ENCODE peak calls at places on chromosomes 4 and X, in four cellular contexts. One of them, this sample, is unnamed.

GRCh38 chrX:826448-826847 is 195.9 kb downstream of the SHOX start:
- DNase-seq in hepatocyte: no peak
- DNase-seq in uterus: no peak
- DNase-seq in astrocyte of the cerebellum: no peak
- DNase-seq in this sample: peak

GRCh38 chr4:166165829-166166420 is 292.9 kb downstream of the TLL1 start:
- DNase-seq in uterus: no peak
- DNase-seq in hepatocyte: peak
- DNase-seq in astrocyte of the cerebellum: peak
- DNase-seq in this sample: peak

GRCh38 chrX:42149786-42150185 is 226.4 kb upstream of the CASK start:
- DNase-seq in hepatocyte: peak
- DNase-seq in uterus: no peak
- DNase-seq in astrocyte of the cerebellum: no peak
- DNase-seq in this sample: peak

GRCh38 chr4:48985976-48986653 is at the start of gene CWH43:
- DNase-seq in astrocyte of the cerebellum: no peak
- DNase-seq in hepatocyte: no peak
- DNase-seq in uterus: no peak
- DNase-seq in this sample: no peak

GRCh38 chrX:22135994-22136684 is 104.0 kb downstream of the PHEX start:
- DNase-seq in hepatocyte: peak
- DNase-seq in astrocyte of the cerebellum: peak
- DNase-seq in uterus: no peak
- DNase-seq in this sample: peak

GRCh38 chrX:40734956-40735317 is 405 bp downstream of the MED14 start:
- DNase-seq in hepatocyte: peak
- DNase-seq in astrocyte of the cerebellum: no peak
- DNase-seq in uterus: peak
- DNase-seq in this sample: no peak

GRCh38 chr4:4859010-4859798 is at the start of gene MSX1:
- DNase-seq in astrocyte of the cerebellum: peak
- DNase-seq in uterus: peak
- DNase-seq in hepatocyte: peak
- DNase-seq in this sample: peak

GRCh38 chr4:128177376-128177959 is 110.1 kb downstream of the PGRMC2 start:
- DNase-seq in uterus: no peak
- DNase-seq in astrocyte of the cerebellum: no peak
- DNase-seq in hepatocyte: no peak
- DNase-seq in this sample: no peak

GRCh38 chr4:74316397-74316796 is 8.1 kb downstream of the EPGN start:
- DNase-seq in uterus: no peak
- DNase-seq in astrocyte of the cerebellum: no peak
- DNase-seq in hepatocyte: no peak
- DNase-seq in this sample: peak

GRCh38 chr4:11427201-11427996 is 1.3 kb downstream of the HS3ST1 start:
- DNase-seq in astrocyte of the cerebellum: no peak
- DNase-seq in hepatocyte: peak
- DNase-seq in uterus: no peak
- DNase-seq in this sample: no peak

GRCh38 chr4:11426003-11426402 is 2.7 kb downstream of the HS3ST1 start:
- DNase-seq in astrocyte of the cerebellum: no peak
- DNase-seq in uterus: no peak
- DNase-seq in hepatocyte: no peak
- DNase-seq in this sample: no peak

GRCh38 chr4:11424896-11425295 is 3.8 kb downstream of the HS3ST1 start:
- DNase-seq in uterus: no peak
- DNase-seq in astrocyte of the cerebellum: no peak
- DNase-seq in hepatocyte: no peak
- DNase-seq in this sample: no peak

GRCh38 chr4:11428161-11428700 is 463 bp downstream of the HS3ST1 start:
- DNase-seq in astrocyte of the cerebellum: no peak
- DNase-seq in hepatocyte: no peak
- DNase-seq in uterus: no peak
- DNase-seq in this sample: no peak

DNA sequence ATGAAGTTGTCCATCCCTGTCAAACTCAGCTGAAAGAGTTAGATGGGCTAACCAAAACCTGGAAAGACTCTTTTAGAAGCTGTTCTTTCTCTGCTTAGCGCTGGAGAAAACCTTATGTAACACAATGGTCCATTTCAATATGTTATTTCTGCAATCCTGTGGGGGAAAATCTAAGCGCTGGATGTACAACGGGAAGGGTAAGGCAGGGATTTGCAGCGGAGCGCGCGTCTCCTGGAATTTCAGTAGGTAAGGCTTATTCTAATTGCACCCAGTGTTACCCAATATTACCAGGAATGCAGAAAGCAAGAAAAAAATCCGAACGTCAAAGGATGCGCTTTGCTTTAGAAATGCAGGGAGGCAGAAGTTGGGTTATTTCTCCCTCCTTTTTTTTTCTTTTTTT is 2.0 kb downstream of the HS3ST1 start:
- DNase-seq in hepatocyte: no peak
- DNase-seq in astrocyte of the cerebellum: no peak
- DNase-seq in uterus: no peak
- DNase-seq in this sample: no peak
- H3K4me3 ChIP-seq in hepatocyte: peak
- H3K4me3 ChIP-seq in astrocyte of the cerebellum: peak
- H3K4me3 ChIP-seq in uterus: peak
- H3K4me3 ChIP-seq in this sample: no peak

GRCh38 chrX:20267924-20268701 is 1.4 kb upstream of the RPS6KA3 start:
- DNase-seq in astrocyte of the cerebellum: no peak
- DNase-seq in hepatocyte: peak
- DNase-seq in uterus: peak
- DNase-seq in this sample: no peak
- H3K4me3 ChIP-seq in astrocyte of the cerebellum: peak
- H3K4me3 ChIP-seq in hepatocyte: peak
- H3K4me3 ChIP-seq in uterus: peak
- H3K4me3 ChIP-seq in this sample: peak

GRCh38 chrX:104137496-104137895 is 19.3 kb downstream of the SLC25A53 start:
- DNase-seq in hepatocyte: no peak
- DNase-seq in uterus: no peak
- DNase-seq in astrocyte of the cerebellum: no peak
- DNase-seq in this sample: no peak

GRCh38 chrX:104134583-104135261 is 22.1 kb downstream of the SLC25A53 start:
- DNase-seq in uterus: no peak
- DNase-seq in astrocyte of the cerebellum: no peak
- DNase-seq in hepatocyte: no peak
- DNase-seq in this sample: no peak

GRCh38 chrX:104135677-104136076 is 21.1 kb downstream of the SLC25A53 start:
- DNase-seq in astrocyte of the cerebellum: no peak
- DNase-seq in uterus: no peak
- DNase-seq in hepatocyte: no peak
- DNase-seq in this sample: no peak

GRCh38 chrX:104141087-104141760 is 15.6 kb downstream of the SLC25A53 start:
- DNase-seq in uterus: no peak
- DNase-seq in astrocyte of the cerebellum: no peak
- DNase-seq in hepatocyte: no peak
- DNase-seq in this sample: no peak

DNA sequence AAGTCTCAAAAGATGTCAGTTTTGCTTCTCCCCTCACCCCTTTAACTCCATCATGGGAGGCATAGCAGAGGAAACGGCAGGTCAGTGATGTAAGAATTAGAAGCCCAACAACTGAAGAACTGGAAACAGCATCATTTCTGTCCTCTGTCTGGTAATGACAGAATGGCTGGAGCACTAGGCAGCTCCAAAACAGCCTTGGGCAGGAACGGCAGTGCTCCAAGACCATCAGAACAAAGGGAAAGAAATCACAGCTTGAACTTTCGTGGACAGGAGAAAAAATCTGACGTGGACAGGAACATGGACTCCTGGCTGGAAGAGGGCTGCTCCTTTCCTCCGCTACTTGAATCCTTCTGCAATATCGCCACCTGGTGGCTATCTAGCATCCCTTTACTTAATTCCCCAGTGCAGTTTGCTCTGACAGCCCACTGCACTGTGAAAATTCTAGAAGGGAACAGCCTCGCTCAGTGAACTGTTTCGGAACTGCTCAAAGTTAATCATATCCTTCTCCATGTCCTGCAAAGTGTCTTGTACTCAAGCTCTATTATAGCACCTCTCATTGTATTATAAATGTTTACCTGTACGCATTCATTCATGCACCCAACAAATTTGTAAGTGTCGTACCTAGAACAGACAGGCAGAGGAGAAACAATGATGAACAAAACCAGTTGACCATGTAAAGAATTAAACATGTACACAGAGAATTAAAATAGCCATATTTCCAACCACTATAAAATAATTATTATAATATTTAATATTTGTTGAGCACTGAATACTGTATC is 20.4 kb downstream of the SLC25A53 start:
- DNase-seq in hepatocyte: peak
- DNase-seq in uterus: peak
- DNase-seq in astrocyte of the cerebellum: peak
- DNase-seq in this sample: peak
- H3K4me3 ChIP-seq in hepatocyte: peak
- H3K4me3 ChIP-seq in uterus: peak
- H3K4me3 ChIP-seq in astrocyte of the cerebellum: peak
- H3K4me3 ChIP-seq in this sample: peak

GRCh38 chrX:25427873-25428555 is 412.2 kb upstream of the ARX start:
- DNase-seq in uterus: no peak
- DNase-seq in hepatocyte: no peak
- DNase-seq in astrocyte of the cerebellum: no peak
- DNase-seq in this sample: no peak

GRCh38 chrX:25432396-25432795 is 416.6 kb upstream of the ARX start:
- DNase-seq in astrocyte of the cerebellum: no peak
- DNase-seq in hepatocyte: no peak
- DNase-seq in uterus: no peak
- DNase-seq in this sample: no peak

DNA sequence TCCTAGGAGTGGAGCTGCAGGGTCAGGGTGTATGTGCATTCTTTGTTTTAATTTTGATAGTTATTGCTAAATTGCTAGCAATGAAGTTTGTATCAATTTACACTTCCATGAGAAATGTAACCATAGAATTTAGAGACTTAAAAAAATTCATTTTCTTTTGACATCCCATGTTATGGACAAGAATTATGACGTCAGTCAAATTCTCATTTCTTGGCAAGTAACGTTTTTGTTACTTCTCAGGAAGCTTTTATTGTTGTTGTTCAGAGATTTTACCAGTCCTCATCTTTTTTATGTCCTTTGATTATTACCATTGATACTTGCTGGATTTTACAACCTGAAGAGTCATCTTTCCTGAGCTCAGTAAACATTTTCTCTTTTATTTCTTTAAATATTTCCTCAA is 417.5 kb upstream of the ARX start:
- DNase-seq in astrocyte of the cerebellum: no peak
- DNase-seq in hepatocyte: no peak
- DNase-seq in uterus: no peak
- DNase-seq in this sample: no peak
- H3K4me3 ChIP-seq in astrocyte of the cerebellum: no peak
- H3K4me3 ChIP-seq in hepatocyte: no peak
- H3K4me3 ChIP-seq in uterus: no peak
- H3K4me3 ChIP-seq in this sample: no peak

GRCh38 chrX:10506781-10507180 is 113.6 kb downstream of the MID1 start:
- DNase-seq in hepatocyte: no peak
- DNase-seq in uterus: no peak
- DNase-seq in astrocyte of the cerebellum: no peak
- DNase-seq in this sample: no peak

GRCh38 chrX:10509397-10509796 is 111.0 kb downstream of the MID1 start:
- DNase-seq in astrocyte of the cerebellum: no peak
- DNase-seq in hepatocyte: no peak
- DNase-seq in uterus: no peak
- DNase-seq in this sample: no peak

GRCh38 chrX:10507181-10507580 is 113.2 kb downstream of the MID1 start:
- DNase-seq in astrocyte of the cerebellum: peak
- DNase-seq in uterus: no peak
- DNase-seq in hepatocyte: no peak
- DNase-seq in this sample: no peak

GRCh38 chrX:10507876-10508275 is 112.5 kb downstream of the MID1 start:
- DNase-seq in uterus: no peak
- DNase-seq in hepatocyte: no peak
- DNase-seq in astrocyte of the cerebellum: no peak
- DNase-seq in this sample: no peak

DNA sequence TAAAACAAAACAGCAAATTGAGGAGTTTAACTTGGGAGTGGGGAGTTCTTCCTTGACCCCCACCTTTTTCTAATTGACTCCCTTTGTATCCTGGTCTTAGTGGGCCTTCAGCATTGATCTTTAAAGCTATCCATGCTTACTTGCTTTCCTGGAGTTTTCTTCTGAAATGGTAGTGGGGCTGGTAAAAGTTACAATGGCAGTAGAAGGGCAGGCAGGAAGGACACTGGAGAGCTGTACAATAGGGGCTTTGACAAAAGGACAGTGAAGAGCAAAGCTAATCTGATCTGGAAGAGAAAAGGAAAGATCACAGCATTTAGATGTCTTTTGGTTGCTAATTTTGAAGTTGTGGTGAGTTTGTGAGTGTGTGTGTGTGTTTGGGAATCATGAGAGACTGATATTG is 111.5 kb downstream of the MID1 start:
- DNase-seq in uterus: no peak
- DNase-seq in astrocyte of the cerebellum: no peak
- DNase-seq in hepatocyte: no peak
- DNase-seq in this sample: no peak
- H3K4me3 ChIP-seq in uterus: no peak
- H3K4me3 ChIP-seq in astrocyte of the cerebellum: no peak
- H3K4me3 ChIP-seq in hepatocyte: no peak
- H3K4me3 ChIP-seq in this sample: no peak